ENCODE peak calls at places on chromosome 1, in five cellular contexts. S is mesenchymal stem cell; Q is CD8-positive, alpha-beta T cell; V is uterus; N is CD4-positive, alpha-beta memory T cell. H is an unnamed sample.

GRCh38 chr1:64327119-64327518 is 123.7 kb downstream of the UBE2U start:
- DNase-seq in V (no peak), Q (no peak), N (no peak), S (no peak), H (no peak)

GRCh38 chr1:87224209-87224608 is 104.5 kb upstream of the LMO4 start:
- DNase-seq in S (peak), V (no peak), Q (no peak), N (no peak), H (no peak)

GRCh38 chr1:33429846-33430750 is 797 bp downstream of the PHC2 start:
- DNase-seq in N (no peak), V (peak), S (peak), Q (no peak), H (no peak)

GRCh38 chr1:32742132-32742947 is 39.8 kb upstream of the SYNC start:
- DNase-seq in Q (no peak), V (no peak), N (no peak), S (no peak), H (no peak)

GRCh38 chr1:7553042-7553690 is 217.9 kb upstream of the VAMP3 start:
- DNase-seq in Q (no peak), N (no peak), V (no peak), S (peak), H (no peak)

GRCh38 chr1:169107673-169108160 is 1.2 kb downstream of the ATP1B1 start:
- DNase-seq in V (no peak), N (no peak), S (peak), Q (no peak), H (no peak)

GRCh38 chr1:217946581-217946980 is 315.4 kb downstream of the SPATA17 start:
- DNase-seq in S (no peak), N (no peak), Q (no peak), V (no peak), H (no peak)

GRCh38 chr1:196690582-196690981 is 38.7 kb downstream of the CFH start:
- DNase-seq in Q (no peak), V (no peak), S (no peak), N (no peak), H (no peak)

GRCh38 chr1:107451735-107452134 is 310.9 kb downstream of the NTNG1 start:
- DNase-seq in N (no peak), Q (no peak), V (no peak), S (no peak), H (no peak)

GRCh38 chr1:206141996-206142395 is 24.8 kb upstream of the AVPR1B start:
- DNase-seq in V (no peak), N (no peak), S (no peak), Q (no peak), H (no peak)

GRCh38 chr1:109876617-109877319 is 33.9 kb upstream of the CSF1 start:
- DNase-seq in N (no peak), V (no peak), Q (no peak), S (peak), H (no peak)

GRCh38 chr1:230979389-230979716 is 459 bp downstream of the ARV1 start:
- DNase-seq in S (no peak), V (no peak), Q (no peak), N (no peak), H (no peak)

GRCh38 chr1:7827134-7827955 is 25.5 kb downstream of the UTS2 start:
- DNase-seq in S (no peak), V (no peak), Q (peak), N (peak), H (peak)

GRCh38 chr1:24321712-24322635 is 2.8 kb downstream of the GRHL3 start:
- DNase-seq in N (peak), V (peak), Q (peak), S (peak), H (peak)

GRCh38 chr1:99005142-99005491 is 456 bp upstream of the PLPPR5 start:
- DNase-seq in Q (no peak), S (peak), V (no peak), N (no peak), H (no peak)
- H3K4me3 ChIP-seq in Q (peak), S (peak), V (no peak), N (peak), H (no peak)

DNA sequence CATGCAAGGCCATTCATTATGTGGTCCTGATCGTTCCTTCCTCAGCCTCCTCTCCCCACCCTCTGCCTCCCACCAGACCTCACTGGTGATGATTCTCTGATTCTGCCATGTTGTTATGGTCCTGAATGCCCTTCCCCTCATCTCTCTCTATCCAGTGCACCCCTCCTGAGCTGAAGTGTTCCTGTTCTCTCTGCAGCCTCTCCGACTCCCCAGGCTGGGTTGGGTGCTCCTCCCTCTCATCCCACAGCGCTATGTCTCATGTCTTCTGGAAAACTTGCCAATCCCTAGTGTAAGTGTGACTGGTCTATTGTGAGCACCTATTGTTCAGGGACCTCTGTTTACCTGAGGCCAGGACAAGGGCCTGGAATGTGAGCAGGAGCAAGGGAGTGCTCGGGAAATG is 11.1 kb upstream of the PEF1 start:
- DNase-seq in N (no peak), Q (no peak), S (no peak), V (no peak), H (no peak)
- H3K4me3 ChIP-seq in N (no peak), Q (no peak), S (no peak), V (no peak), H (no peak)

GRCh38 chr1:229296541-229296941 is 25.6 kb downstream of the RAB4A start:
- DNase-seq in N (no peak), V (no peak), S (peak), Q (no peak), H (no peak)

GRCh38 chr1:229298420-229298819 is 27.5 kb downstream of the RAB4A start:
- DNase-seq in N (no peak), Q (no peak), S (no peak), V (no peak), H (no peak)

GRCh38 chr1:229300099-229300757 is 29.3 kb downstream of the RAB4A start:
- DNase-seq in S (no peak), V (no peak), Q (no peak), N (no peak), H (no peak)

GRCh38 chr1:229297746-229298145 is 26.8 kb downstream of the RAB4A start:
- DNase-seq in N (no peak), Q (no peak), V (no peak), S (no peak), H (no peak)

DNA sequence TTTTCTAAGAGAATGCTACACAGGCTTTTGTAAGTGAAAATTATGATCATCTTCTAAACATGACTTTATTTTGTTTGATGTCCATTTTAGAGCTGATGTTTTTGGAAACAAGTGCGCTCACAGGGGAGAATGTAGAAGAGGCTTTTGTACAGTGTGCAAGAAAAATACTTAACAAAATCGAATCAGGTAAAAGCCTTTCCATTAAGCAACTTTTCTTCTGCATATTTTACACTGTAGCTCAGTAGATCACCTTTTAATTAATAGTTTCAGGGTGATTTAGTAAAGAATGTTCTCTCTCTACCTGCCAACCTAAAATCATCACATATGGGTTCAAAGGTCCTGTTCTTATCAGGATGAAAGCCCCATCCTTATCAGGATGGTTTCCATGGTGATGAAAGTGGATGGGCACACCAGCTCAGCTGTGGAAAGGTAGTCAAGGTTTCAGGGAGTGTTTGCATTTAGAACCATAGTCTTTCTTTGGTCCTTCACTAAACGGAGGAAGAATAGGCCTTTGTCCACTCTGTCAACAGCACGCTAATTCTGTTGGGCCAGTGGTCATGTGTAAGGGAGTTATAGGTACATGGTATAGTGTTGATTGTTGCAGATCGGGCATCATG is 28.1 kb downstream of the RAB4A start:
- DNase-seq in N (no peak), S (no peak), V (no peak), Q (no peak), H (no peak)
- H3K4me3 ChIP-seq in N (no peak), S (no peak), V (no peak), Q (no peak), H (no peak)

GRCh38 chr1:212595229-212595628 is 13.3 kb upstream of the ATF3 start:
- DNase-seq in N (no peak), S (no peak), V (no peak), Q (no peak), H (no peak)

GRCh38 chr1:212596798-212597197 is 11.8 kb upstream of the ATF3 start:
- DNase-seq in N (no peak), V (no peak), Q (no peak), S (no peak), H (no peak)

GRCh38 chr1:212594640-212595039 is 13.9 kb upstream of the ATF3 start:
- DNase-seq in N (no peak), S (no peak), V (no peak), Q (no peak), H (no peak)

GRCh38 chr1:212597495-212597894 is 11.1 kb upstream of the ATF3 start:
- DNase-seq in Q (no peak), S (peak), V (no peak), N (no peak), H (no peak)

DNA sequence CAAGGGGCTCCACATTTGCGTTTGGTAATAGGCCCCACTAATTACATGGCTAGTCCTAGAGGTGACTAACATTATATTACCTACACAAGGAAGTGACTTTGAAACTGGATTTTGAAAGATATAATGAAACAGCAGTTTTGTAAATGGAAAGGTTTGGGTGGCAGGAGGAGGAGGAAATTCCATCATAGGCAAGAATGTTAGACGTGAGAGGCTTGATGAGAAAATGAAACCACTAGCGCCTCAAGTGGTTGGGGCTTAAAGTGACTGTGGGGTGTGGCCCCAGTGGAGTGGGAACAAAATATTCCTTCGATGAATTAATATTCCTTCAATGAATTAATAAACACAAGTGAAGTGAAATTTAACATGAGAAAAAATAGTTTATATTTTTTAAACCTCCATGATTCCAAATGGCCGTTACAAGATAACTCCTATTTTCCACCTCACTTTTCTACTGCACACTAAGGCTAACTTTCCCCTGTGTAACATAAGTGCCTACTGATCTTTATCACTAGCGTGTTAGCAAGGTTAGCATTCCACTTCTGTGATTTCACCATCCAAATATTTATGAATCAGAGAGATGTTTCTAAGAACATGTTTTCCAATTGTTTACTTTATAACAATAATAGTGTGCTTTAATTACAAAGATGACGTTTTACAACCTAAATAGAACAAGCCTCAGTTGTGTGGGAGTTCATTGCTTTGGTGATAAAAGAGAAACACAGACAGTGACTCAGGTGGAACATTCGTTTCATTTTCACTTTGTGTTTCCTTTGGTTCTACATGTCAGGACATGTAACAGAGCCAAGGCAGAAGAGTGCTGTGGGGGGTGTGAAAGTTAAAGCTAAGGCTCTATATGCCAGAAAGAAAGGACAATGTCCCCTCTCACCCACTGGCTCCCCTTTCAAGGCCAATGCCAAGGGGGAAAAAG is 12.5 kb upstream of the ATF3 start:
- DNase-seq in Q (no peak), S (peak), V (no peak), N (peak), H (peak)
- H3K4me3 ChIP-seq in Q (peak), S (no peak), V (no peak), N (peak), H (peak)

GRCh38 chr1:178060789-178061556 is 32.9 kb upstream of the RASAL2 start:
- DNase-seq in Q (no peak), V (no peak), S (peak), N (no peak), H (no peak)
- H3K4me3 ChIP-seq in Q (no peak), V (no peak), S (no peak), N (no peak), H (no peak)

DNA sequence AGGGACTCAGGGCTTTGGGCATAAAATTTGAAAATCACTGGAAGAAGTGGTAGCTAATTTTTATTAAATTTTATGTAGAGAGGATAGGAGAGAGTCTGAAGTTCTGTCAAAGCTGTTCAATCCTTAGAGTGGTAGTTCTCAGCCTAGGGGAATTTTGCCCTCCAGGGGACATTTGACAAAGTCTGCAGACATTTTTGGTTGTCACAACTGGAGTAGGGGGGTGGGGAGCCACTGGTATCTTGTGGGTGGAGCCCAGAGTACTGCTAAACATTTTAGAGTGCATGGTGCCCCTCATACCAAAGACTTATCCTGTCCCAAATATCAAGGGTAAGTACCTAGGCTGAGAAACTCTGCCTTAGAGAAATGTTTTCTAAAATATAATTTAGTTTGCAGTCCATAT is 30.2 kb downstream of the RASAL2 start:
- DNase-seq in N (no peak), S (no peak), V (no peak), Q (no peak), H (no peak)
- H3K4me3 ChIP-seq in N (no peak), S (no peak), V (no peak), Q (no peak), H (no peak)

GRCh38 chr1:21929951-21930615 is 7.0 kb downstream of the HSPG2 start:
- DNase-seq in S (no peak), Q (no peak), V (peak), N (no peak), H (no peak)

GRCh38 chr1:21932127-21932526 is 5.0 kb downstream of the HSPG2 start:
- DNase-seq in S (peak), Q (no peak), N (no peak), V (peak), H (no peak)

GRCh38 chr1:21930629-21931170 is 6.4 kb downstream of the HSPG2 start:
- DNase-seq in S (no peak), N (no peak), V (no peak), Q (no peak), H (no peak)

GRCh38 chr1:21933397-21934248 is 3.5 kb downstream of the HSPG2 start:
- DNase-seq in V (peak), S (no peak), Q (no peak), N (no peak), H (no peak)

DNA sequence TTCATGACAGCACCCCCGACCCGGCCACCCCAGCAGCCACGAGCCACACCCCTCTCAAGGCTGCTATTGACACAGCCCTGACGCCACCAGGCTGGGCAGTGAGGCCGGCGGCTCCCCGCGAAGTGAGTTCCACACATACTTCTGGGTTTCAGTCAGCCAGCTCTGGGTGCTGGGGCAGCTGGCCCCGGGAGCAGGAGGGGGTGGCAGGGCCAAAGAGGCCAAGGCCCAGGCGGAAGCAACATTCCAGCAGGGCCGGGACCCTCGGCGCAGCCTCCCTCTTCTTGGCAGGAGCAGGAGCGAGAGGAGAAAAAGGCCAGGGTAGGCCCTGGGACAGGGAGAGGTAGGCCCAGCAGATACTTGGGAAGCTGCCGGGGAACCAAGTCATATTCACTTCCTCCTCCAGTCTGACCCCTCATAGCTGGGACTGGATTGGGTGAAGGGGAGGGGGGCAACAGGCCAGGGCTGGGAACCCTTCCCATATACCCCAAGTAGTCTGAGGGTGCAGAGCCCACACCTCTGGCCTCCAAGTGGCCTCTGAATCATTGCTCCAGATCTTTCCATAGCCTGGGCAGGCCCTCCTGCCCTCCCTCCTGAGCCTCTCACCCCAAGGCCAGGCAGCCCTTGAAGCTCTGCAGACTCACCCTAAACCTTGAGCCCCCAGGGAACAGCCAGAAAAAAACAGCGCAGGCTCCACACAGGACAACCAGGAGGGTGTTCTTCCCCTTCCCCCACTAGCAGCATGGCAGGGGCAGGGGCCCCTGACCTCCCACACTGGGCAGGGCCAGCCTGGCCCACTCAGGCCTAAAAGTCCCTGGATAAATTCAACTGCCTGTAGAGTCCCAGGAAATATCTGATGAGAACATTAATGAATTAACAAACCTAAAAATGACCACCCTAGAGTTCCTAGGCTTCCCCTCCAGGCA is 5.7 kb downstream of the HSPG2 start:
- DNase-seq in V (peak), Q (no peak), N (no peak), S (peak), H (no peak)
- H3K4me3 ChIP-seq in V (no peak), Q (no peak), N (no peak), S (peak), H (no peak)

DNA sequence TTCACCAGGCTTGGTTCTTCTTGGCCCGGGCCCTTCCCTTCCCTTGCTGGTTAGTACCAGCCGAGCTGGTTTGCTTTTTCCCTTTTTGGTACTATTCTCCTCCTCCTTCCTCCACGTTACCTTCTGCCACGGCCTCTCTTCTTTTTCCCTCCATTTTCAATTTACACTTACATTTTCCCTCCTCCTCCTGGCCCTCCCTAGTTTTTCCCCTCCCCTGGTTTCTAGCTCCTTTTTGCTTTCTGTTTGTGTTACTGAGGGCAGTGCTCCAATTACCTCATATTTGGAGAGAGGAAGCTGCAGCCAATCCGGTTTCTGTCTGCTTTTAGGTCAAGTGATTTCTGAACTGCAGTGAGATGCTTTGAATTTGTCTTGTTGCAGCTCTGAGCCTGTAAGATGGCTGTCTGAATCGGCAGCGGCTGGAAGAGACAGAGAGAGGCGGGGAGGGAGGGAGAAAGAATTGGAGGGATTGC is 63.7 kb downstream of the MACF1 start:
- DNase-seq in S (peak), V (peak), Q (no peak), N (peak), H (peak)
- H3K4me3 ChIP-seq in S (no peak), V (peak), Q (no peak), N (no peak), H (no peak)

GRCh38 chr1:156659672-156659993 is 17.6 kb downstream of the NES start:
- DNase-seq in V (no peak), N (no peak), S (no peak), Q (no peak), H (no peak)
- H3K4me3 ChIP-seq in V (no peak), N (peak), S (no peak), Q (no peak), H (peak)

GRCh38 chr1:1124508-1124785 is 8.6 kb upstream of the C1orf159 start:
- DNase-seq in V (no peak), N (no peak), S (no peak), Q (no peak), H (no peak)
- H3K4me3 ChIP-seq in V (no peak), N (no peak), S (no peak), Q (no peak), H (no peak)